ENCODE peak calls at places on chromosomes 1 and 21, in four cellular contexts. One of them, this sample, is unnamed. For H3K27me3, the result is how much of the 10 kb centered on the place peaks cover.

GRCh38 chr21:26513212-26513611 is 59.9 kb downstream of the CYYR1 start:
- DNase-seq in BJ: no peak
- DNase-seq in IMR-90: no peak
- DNase-seq in mesendoderm: no peak
- DNase-seq in this sample: no peak

GRCh38 chr1:18246543-18246942 is 138.9 kb downstream of the IGSF21 start:
- DNase-seq in BJ: no peak
- DNase-seq in IMR-90: no peak
- DNase-seq in mesendoderm: no peak
- DNase-seq in this sample: no peak

GRCh38 chr1:21385022-21385421 is 54.9 kb upstream of the NBPF3 start:
- DNase-seq in BJ: no peak
- DNase-seq in IMR-90: no peak
- DNase-seq in mesendoderm: no peak
- DNase-seq in this sample: no peak

GRCh38 chr1:162185299-162185698 is 115.8 kb downstream of the NOS1AP start:
- DNase-seq in BJ: no peak
- DNase-seq in IMR-90: no peak
- DNase-seq in mesendoderm: peak
- DNase-seq in this sample: no peak

GRCh38 chr1:210951279-210951678 is 182.7 kb downstream of the KCNH1 start:
- DNase-seq in BJ: no peak
- DNase-seq in IMR-90: no peak
- DNase-seq in mesendoderm: peak
- DNase-seq in this sample: no peak

GRCh38 chr21:27329255-27329851 is 362.5 kb upstream of the ADAMTS5 start:
- DNase-seq in BJ: no peak
- DNase-seq in IMR-90: peak
- DNase-seq in mesendoderm: no peak
- DNase-seq in this sample: no peak

GRCh38 chr1:235015291-235015990 is 113.2 kb downstream of the TOMM20 start:
- DNase-seq in BJ: no peak
- DNase-seq in IMR-90: no peak
- DNase-seq in mesendoderm: no peak
- DNase-seq in this sample: no peak

GRCh38 chr21:26845750-26846035 is 484 bp upstream of the ADAMTS1 start:
- DNase-seq in BJ: no peak
- DNase-seq in IMR-90: no peak
- DNase-seq in mesendoderm: no peak
- DNase-seq in this sample: no peak

GRCh38 chr1:22259581-22260282 is 116.8 kb upstream of the WNT4 start:
- DNase-seq in BJ: no peak
- DNase-seq in IMR-90: peak
- DNase-seq in mesendoderm: no peak
- DNase-seq in this sample: no peak

GRCh38 chr1:225848044-225848955 is 33.9 kb downstream of the TMEM63A start:
- DNase-seq in BJ: no peak
- DNase-seq in IMR-90: peak
- DNase-seq in mesendoderm: no peak
- DNase-seq in this sample: no peak

GRCh38 chr21:36359185-36359584 is 26.0 kb upstream of the CHAF1B start:
- DNase-seq in BJ: no peak
- DNase-seq in IMR-90: no peak
- DNase-seq in mesendoderm: no peak
- DNase-seq in this sample: no peak

GRCh38 chr1:210901981-210902770 is 231.8 kb downstream of the KCNH1 start:
- DNase-seq in BJ: no peak
- DNase-seq in IMR-90: no peak
- DNase-seq in mesendoderm: peak
- DNase-seq in this sample: no peak

GRCh38 chr1:151705739-151706463 is 10.7 kb downstream of the CELF3 start:
- DNase-seq in BJ: no peak
- DNase-seq in IMR-90: peak
- DNase-seq in mesendoderm: no peak
- DNase-seq in this sample: no peak

GRCh38 chr1:85585845-85586244 is 5.3 kb downstream of the CCN1 start:
- DNase-seq in BJ: no peak
- DNase-seq in IMR-90: peak
- DNase-seq in mesendoderm: no peak
- DNase-seq in this sample: no peak

GRCh38 chr1:227712648-227713047 is 22.5 kb downstream of the JMJD4 start:
- DNase-seq in BJ: no peak
- DNase-seq in IMR-90: no peak
- DNase-seq in mesendoderm: no peak
- DNase-seq in this sample: no peak

GRCh38 chr1:228647523-228648444 is 87.5 kb upstream of the RHOU start:
- DNase-seq in BJ: no peak
- DNase-seq in IMR-90: no peak
- DNase-seq in mesendoderm: peak
- DNase-seq in this sample: peak

GRCh38 chr1:108703939-108704338 is 8.8 kb upstream of the FNDC7 start:
- DNase-seq in BJ: no peak
- DNase-seq in IMR-90: peak
- DNase-seq in mesendoderm: no peak
- DNase-seq in this sample: no peak

GRCh38 chr1:203559523-203559922 is 65.6 kb downstream of the OPTC start:
- DNase-seq in BJ: no peak
- DNase-seq in IMR-90: peak
- DNase-seq in mesendoderm: no peak
- DNase-seq in this sample: peak

DNA sequence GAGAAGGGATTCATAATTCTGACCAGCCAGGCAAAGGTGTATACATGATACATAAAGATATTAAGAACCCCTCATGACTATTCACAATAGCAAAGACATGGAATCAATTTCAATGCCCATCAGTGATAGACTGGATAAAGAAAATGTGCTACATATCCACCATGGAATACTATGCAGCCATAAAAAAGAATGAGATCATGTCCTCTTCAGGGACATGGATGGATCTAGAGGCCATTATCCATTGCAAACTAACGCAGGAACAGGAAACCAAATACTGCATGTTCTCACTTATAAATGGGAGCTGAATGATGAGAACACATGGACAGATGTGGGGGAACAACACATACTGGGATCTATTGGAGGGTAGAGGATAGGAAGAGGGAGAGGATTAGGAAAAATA is 21.4 kb downstream of the CR1L start:
- DNase-seq in BJ: no peak
- DNase-seq in IMR-90: no peak
- DNase-seq in mesendoderm: no peak
- DNase-seq in this sample: no peak
- H3K27me3 ChIP-seq in BJ: under half
- H3K27me3 ChIP-seq in IMR-90: under half
- H3K27me3 ChIP-seq in mesendoderm: under half
- H3K27me3 ChIP-seq in this sample: under half

GRCh38 chr1:42164551-42165420 is at the start of gene GUCA2A:
- DNase-seq in BJ: no peak
- DNase-seq in IMR-90: no peak
- DNase-seq in mesendoderm: peak
- DNase-seq in this sample: no peak
- H3K4me3 ChIP-seq in BJ: no peak
- H3K4me3 ChIP-seq in IMR-90: no peak
- H3K4me3 ChIP-seq in mesendoderm: no peak
- H3K4me3 ChIP-seq in this sample: no peak

GRCh38 chr1:221002601-221003000 is 123.4 kb downstream of the HLX start:
- DNase-seq in BJ: no peak
- DNase-seq in IMR-90: no peak
- DNase-seq in mesendoderm: no peak
- DNase-seq in this sample: no peak

GRCh38 chr1:220997791-220998190 is 118.5 kb downstream of the HLX start:
- DNase-seq in BJ: no peak
- DNase-seq in IMR-90: no peak
- DNase-seq in mesendoderm: no peak
- DNase-seq in this sample: no peak

GRCh38 chr1:220994671-220995070 is 115.4 kb downstream of the HLX start:
- DNase-seq in BJ: no peak
- DNase-seq in IMR-90: no peak
- DNase-seq in mesendoderm: no peak
- DNase-seq in this sample: no peak

GRCh38 chr1:221001167-221001566 is 121.9 kb downstream of the HLX start:
- DNase-seq in BJ: no peak
- DNase-seq in IMR-90: no peak
- DNase-seq in mesendoderm: no peak
- DNase-seq in this sample: no peak

GRCh38 chr1:220999872-221000863 is 120.9 kb downstream of the HLX start:
- DNase-seq in BJ: no peak
- DNase-seq in IMR-90: no peak
- DNase-seq in mesendoderm: no peak
- DNase-seq in this sample: peak
- H3K27me3 ChIP-seq in BJ: under half
- H3K27me3 ChIP-seq in IMR-90: under half
- H3K27me3 ChIP-seq in mesendoderm: under half
- H3K27me3 ChIP-seq in this sample: under half

GRCh38 chr1:90501281-90501680 is 215.8 kb downstream of the BARHL2 start:
- DNase-seq in BJ: no peak
- DNase-seq in IMR-90: no peak
- DNase-seq in mesendoderm: peak
- DNase-seq in this sample: no peak
- H3K4me3 ChIP-seq in BJ: no peak
- H3K4me3 ChIP-seq in IMR-90: no peak
- H3K4me3 ChIP-seq in mesendoderm: no peak
- H3K4me3 ChIP-seq in this sample: no peak

GRCh38 chr21:41767606-41768370 is 936 bp upstream of the RIPK4 start:
- DNase-seq in BJ: no peak
- DNase-seq in IMR-90: peak
- DNase-seq in mesendoderm: no peak
- DNase-seq in this sample: no peak

GRCh38 chr21:41765393-41765950 is 1.4 kb downstream of the RIPK4 start:
- DNase-seq in BJ: no peak
- DNase-seq in IMR-90: no peak
- DNase-seq in mesendoderm: no peak
- DNase-seq in this sample: no peak

GRCh38 chr21:41766051-41766882 is 585 bp downstream of the RIPK4 start:
- DNase-seq in BJ: no peak
- DNase-seq in IMR-90: no peak
- DNase-seq in mesendoderm: no peak
- DNase-seq in this sample: no peak

GRCh38 chr21:41768371-41769042 is 1.7 kb upstream of the RIPK4 start:
- DNase-seq in BJ: peak
- DNase-seq in IMR-90: peak
- DNase-seq in mesendoderm: peak
- DNase-seq in this sample: no peak

GRCh38 chr21:41766883-41767605 is at the start of gene RIPK4:
- DNase-seq in BJ: no peak
- DNase-seq in IMR-90: peak
- DNase-seq in mesendoderm: peak
- DNase-seq in this sample: no peak
- H3K27me3 ChIP-seq in BJ: under half
- H3K27me3 ChIP-seq in IMR-90: half or more
- H3K27me3 ChIP-seq in mesendoderm: under half
- H3K27me3 ChIP-seq in this sample: half or more

GRCh38 chr1:233907139-233907538 is 2.7 kb downstream of the SLC35F3 start:
- DNase-seq in BJ: no peak
- DNase-seq in IMR-90: no peak
- DNase-seq in mesendoderm: no peak
- DNase-seq in this sample: no peak

GRCh38 chr1:233909195-233909594 is 4.7 kb downstream of the SLC35F3 start:
- DNase-seq in BJ: peak
- DNase-seq in IMR-90: no peak
- DNase-seq in mesendoderm: no peak
- DNase-seq in this sample: no peak

GRCh38 chr1:233905416-233906051 is 1.1 kb downstream of the SLC35F3 start:
- DNase-seq in BJ: no peak
- DNase-seq in IMR-90: no peak
- DNase-seq in mesendoderm: peak
- DNase-seq in this sample: no peak

GRCh38 chr1:233904979-233905415 is 521 bp downstream of the SLC35F3 start:
- DNase-seq in BJ: no peak
- DNase-seq in IMR-90: no peak
- DNase-seq in mesendoderm: peak
- DNase-seq in this sample: peak

DNA sequence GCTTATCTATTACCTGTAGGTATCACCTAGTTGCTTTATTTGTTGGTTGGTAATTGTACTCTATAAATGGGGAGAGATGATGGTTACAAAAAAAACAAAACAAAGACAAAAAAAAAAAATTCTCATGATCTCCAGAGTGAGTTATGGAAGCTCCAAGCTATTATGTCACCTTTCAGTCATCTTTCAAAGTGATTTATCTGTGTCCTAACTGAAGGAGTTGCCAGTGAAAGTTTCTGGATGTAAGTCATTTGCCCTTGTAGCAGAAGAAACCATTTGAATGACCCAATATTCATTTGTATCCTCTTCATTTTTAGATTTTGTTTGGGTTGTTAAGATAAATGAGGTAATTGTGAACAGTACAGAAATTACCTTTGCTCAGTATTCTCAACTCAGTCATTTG is 3.6 kb downstream of the SLC35F3 start:
- DNase-seq in BJ: no peak
- DNase-seq in IMR-90: no peak
- DNase-seq in mesendoderm: no peak
- DNase-seq in this sample: no peak
- H3K4me3 ChIP-seq in BJ: no peak
- H3K4me3 ChIP-seq in IMR-90: no peak
- H3K4me3 ChIP-seq in mesendoderm: no peak
- H3K4me3 ChIP-seq in this sample: no peak

DNA sequence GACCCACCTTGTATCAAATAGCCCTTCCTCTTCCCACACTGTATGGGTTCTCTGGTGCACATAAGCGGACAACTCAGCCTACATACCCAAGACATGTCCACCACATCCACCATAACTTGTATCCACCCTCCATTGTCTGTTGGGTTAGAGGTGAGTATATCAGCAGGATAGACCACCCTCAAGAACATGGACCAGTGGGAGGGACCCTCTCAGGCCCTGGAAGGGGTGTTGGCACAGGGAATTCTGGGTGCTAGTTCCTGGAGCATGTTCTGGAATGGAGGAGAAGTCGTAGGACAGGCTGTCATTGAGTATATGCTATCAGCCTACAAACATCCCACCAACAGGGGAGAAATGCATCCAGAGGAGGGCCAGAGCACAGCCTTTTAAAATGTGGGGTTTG is 7.4 kb downstream of the CD55 start:
- DNase-seq in BJ: no peak
- DNase-seq in IMR-90: no peak
- DNase-seq in mesendoderm: no peak
- DNase-seq in this sample: no peak
- H3K27me3 ChIP-seq in BJ: under half
- H3K27me3 ChIP-seq in IMR-90: under half
- H3K27me3 ChIP-seq in mesendoderm: under half
- H3K27me3 ChIP-seq in this sample: under half